ENCODE peak calls at places on chromosomes 12 and 14, in seven cellular contexts. One of them, this sample, is unnamed.

GRCh38 chr12:14024589-14024988 is 43.2 kb upstream of the GRIN2B start:
- DNase-seq in HCT116: no peak
- DNase-seq in progenitor cell of endocrine pancreas: no peak
- DNase-seq in AG10803: no peak
- DNase-seq in PC-3: no peak
- DNase-seq in mesothelial cell of epicardium: no peak
- DNase-seq in colonic mucosa: no peak
- DNase-seq in this sample: no peak

GRCh38 chr12:6883683-6884082 is 10.6 kb upstream of the SPSB2 start:
- DNase-seq in HCT116: no peak
- DNase-seq in progenitor cell of endocrine pancreas: no peak
- DNase-seq in AG10803: no peak
- DNase-seq in PC-3: no peak
- DNase-seq in mesothelial cell of epicardium: no peak
- DNase-seq in colonic mucosa: no peak
- DNase-seq in this sample: no peak

GRCh38 chr14:22918519-22918808 is 485 bp downstream of the RBM23 start:
- DNase-seq in HCT116: no peak
- DNase-seq in progenitor cell of endocrine pancreas: peak
- DNase-seq in AG10803: no peak
- DNase-seq in PC-3: no peak
- DNase-seq in mesothelial cell of epicardium: no peak
- DNase-seq in colonic mucosa: no peak
- DNase-seq in this sample: peak

GRCh38 chr12:18068355-18068754 is 21.6 kb downstream of the RERGL start:
- DNase-seq in HCT116: no peak
- DNase-seq in progenitor cell of endocrine pancreas: no peak
- DNase-seq in AG10803: no peak
- DNase-seq in PC-3: no peak
- DNase-seq in mesothelial cell of epicardium: no peak
- DNase-seq in colonic mucosa: no peak
- DNase-seq in this sample: no peak

GRCh38 chr14:77032483-77032853 is 4.0 kb upstream of the IRF2BPL start:
- DNase-seq in HCT116: no peak
- DNase-seq in progenitor cell of endocrine pancreas: no peak
- DNase-seq in AG10803: no peak
- DNase-seq in PC-3: no peak
- DNase-seq in mesothelial cell of epicardium: no peak
- DNase-seq in colonic mucosa: no peak
- DNase-seq in this sample: no peak

GRCh38 chr14:32694795-32695449 is 243.8 kb upstream of the NPAS3 start:
- DNase-seq in HCT116: no peak
- DNase-seq in progenitor cell of endocrine pancreas: no peak
- DNase-seq in AG10803: no peak
- DNase-seq in PC-3: no peak
- DNase-seq in mesothelial cell of epicardium: no peak
- DNase-seq in colonic mucosa: no peak
- DNase-seq in this sample: no peak

GRCh38 chr12:130181211-130181610 is 18.9 kb downstream of the FZD10 start:
- DNase-seq in HCT116: no peak
- DNase-seq in progenitor cell of endocrine pancreas: no peak
- DNase-seq in AG10803: no peak
- DNase-seq in PC-3: no peak
- DNase-seq in mesothelial cell of epicardium: no peak
- DNase-seq in colonic mucosa: no peak
- DNase-seq in this sample: no peak

GRCh38 chr12:86193931-86194330 is 62.3 kb downstream of the MGAT4C start:
- DNase-seq in HCT116: no peak
- DNase-seq in progenitor cell of endocrine pancreas: no peak
- DNase-seq in AG10803: no peak
- DNase-seq in PC-3: peak
- DNase-seq in mesothelial cell of epicardium: no peak
- DNase-seq in colonic mucosa: no peak
- DNase-seq in this sample: no peak

GRCh38 chr14:77708749-77709148 is 846 bp downstream of the SLIRP start:
- DNase-seq in HCT116: no peak
- DNase-seq in progenitor cell of endocrine pancreas: no peak
- DNase-seq in AG10803: no peak
- DNase-seq in PC-3: no peak
- DNase-seq in mesothelial cell of epicardium: no peak
- DNase-seq in colonic mucosa: no peak
- DNase-seq in this sample: no peak

GRCh38 chr14:92309968-92310367 is 13.0 kb upstream of the SLC24A4 start:
- DNase-seq in HCT116: no peak
- DNase-seq in progenitor cell of endocrine pancreas: no peak
- DNase-seq in AG10803: no peak
- DNase-seq in PC-3: no peak
- DNase-seq in mesothelial cell of epicardium: no peak
- DNase-seq in colonic mucosa: no peak
- DNase-seq in this sample: no peak

GRCh38 chr12:94092516-94093241 is 55.7 kb upstream of the PLXNC1 start:
- DNase-seq in HCT116: no peak
- DNase-seq in progenitor cell of endocrine pancreas: no peak
- DNase-seq in AG10803: peak
- DNase-seq in PC-3: peak
- DNase-seq in mesothelial cell of epicardium: no peak
- DNase-seq in colonic mucosa: no peak
- DNase-seq in this sample: no peak

GRCh38 chr12:91139981-91140659 is 28.8 kb upstream of the LUM start:
- DNase-seq in HCT116: no peak
- DNase-seq in progenitor cell of endocrine pancreas: no peak
- DNase-seq in AG10803: peak
- DNase-seq in PC-3: peak
- DNase-seq in mesothelial cell of epicardium: no peak
- DNase-seq in colonic mucosa: no peak
- DNase-seq in this sample: no peak

GRCh38 chr12:16610006-16610520 is 4.1 kb upstream of the LMO3 start:
- DNase-seq in HCT116: no peak
- DNase-seq in progenitor cell of endocrine pancreas: no peak
- DNase-seq in AG10803: no peak
- DNase-seq in PC-3: no peak
- DNase-seq in mesothelial cell of epicardium: no peak
- DNase-seq in colonic mucosa: no peak
- DNase-seq in this sample: no peak

GRCh38 chr14:101008196-101008595 is 104.7 kb upstream of the RTL1 start:
- DNase-seq in HCT116: no peak
- DNase-seq in progenitor cell of endocrine pancreas: no peak
- DNase-seq in AG10803: no peak
- DNase-seq in PC-3: no peak
- DNase-seq in mesothelial cell of epicardium: no peak
- DNase-seq in colonic mucosa: no peak
- DNase-seq in this sample: no peak

GRCh38 chr12:75437564-75437963 is 43.0 kb upstream of the GLIPR1 start:
- DNase-seq in HCT116: no peak
- DNase-seq in progenitor cell of endocrine pancreas: no peak
- DNase-seq in AG10803: peak
- DNase-seq in PC-3: peak
- DNase-seq in mesothelial cell of epicardium: no peak
- DNase-seq in colonic mucosa: no peak
- DNase-seq in this sample: no peak

GRCh38 chr14:72692678-72693077 is 201.2 kb downstream of the DPF3 start:
- DNase-seq in HCT116: no peak
- DNase-seq in progenitor cell of endocrine pancreas: peak
- DNase-seq in AG10803: no peak
- DNase-seq in PC-3: no peak
- DNase-seq in mesothelial cell of epicardium: no peak
- DNase-seq in colonic mucosa: no peak
- DNase-seq in this sample: peak

GRCh38 chr12:53102883-53103807 is at the start of gene SOAT2:
- DNase-seq in HCT116: no peak
- DNase-seq in progenitor cell of endocrine pancreas: no peak
- DNase-seq in AG10803: no peak
- DNase-seq in PC-3: no peak
- DNase-seq in mesothelial cell of epicardium: no peak
- DNase-seq in colonic mucosa: peak
- DNase-seq in this sample: no peak

GRCh38 chr14:96364911-96365310 is 1.6 kb downstream of the GSKIP start:
- DNase-seq in HCT116: no peak
- DNase-seq in progenitor cell of endocrine pancreas: no peak
- DNase-seq in AG10803: no peak
- DNase-seq in PC-3: no peak
- DNase-seq in mesothelial cell of epicardium: no peak
- DNase-seq in colonic mucosa: no peak
- DNase-seq in this sample: no peak

GRCh38 chr12:562634-563033 is 100.6 kb downstream of the NINJ2 start:
- DNase-seq in HCT116: no peak
- DNase-seq in progenitor cell of endocrine pancreas: no peak
- DNase-seq in AG10803: no peak
- DNase-seq in PC-3: no peak
- DNase-seq in mesothelial cell of epicardium: no peak
- DNase-seq in colonic mucosa: no peak
- DNase-seq in this sample: no peak

GRCh38 chr12:109827566-109828550 is 5.3 kb downstream of the TRPV4 start:
- DNase-seq in HCT116: no peak
- DNase-seq in progenitor cell of endocrine pancreas: no peak
- DNase-seq in AG10803: no peak
- DNase-seq in PC-3: no peak
- DNase-seq in mesothelial cell of epicardium: no peak
- DNase-seq in colonic mucosa: peak
- DNase-seq in this sample: peak

DNA sequence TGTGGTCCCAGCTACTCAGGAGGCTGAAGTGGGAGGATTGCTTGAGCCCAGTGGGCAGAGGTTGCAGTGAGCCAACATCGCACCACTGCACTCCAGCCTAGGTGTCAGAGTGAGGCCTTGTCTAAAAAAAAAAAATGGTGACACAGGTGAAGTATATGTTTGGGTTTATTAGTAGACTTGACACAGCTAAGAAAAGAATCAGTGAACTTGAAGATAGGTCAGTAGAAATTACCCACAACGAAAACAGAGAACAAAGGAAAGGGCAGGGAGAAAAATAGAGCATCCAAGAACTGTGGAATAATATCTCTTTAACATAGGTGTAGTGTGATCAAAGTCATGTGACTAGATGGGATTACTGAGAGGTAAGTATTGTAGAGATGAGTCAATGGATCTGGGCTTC is 23.7 kb downstream of the ATF1 start:
- DNase-seq in HCT116: no peak
- DNase-seq in progenitor cell of endocrine pancreas: no peak
- DNase-seq in AG10803: no peak
- DNase-seq in PC-3: no peak
- DNase-seq in mesothelial cell of epicardium: no peak
- DNase-seq in colonic mucosa: no peak
- DNase-seq in this sample: no peak
- TF ChIP-seq CTCF in HCT116: no peak
- TF ChIP-seq CTCF in progenitor cell of endocrine pancreas: no peak
- TF ChIP-seq CTCF in AG10803: no peak
- TF ChIP-seq CTCF in PC-3: no peak
- TF ChIP-seq CTCF in mesothelial cell of epicardium: no peak
- TF ChIP-seq CTCF in colonic mucosa: no peak
- TF ChIP-seq CTCF in this sample: no peak

DNA sequence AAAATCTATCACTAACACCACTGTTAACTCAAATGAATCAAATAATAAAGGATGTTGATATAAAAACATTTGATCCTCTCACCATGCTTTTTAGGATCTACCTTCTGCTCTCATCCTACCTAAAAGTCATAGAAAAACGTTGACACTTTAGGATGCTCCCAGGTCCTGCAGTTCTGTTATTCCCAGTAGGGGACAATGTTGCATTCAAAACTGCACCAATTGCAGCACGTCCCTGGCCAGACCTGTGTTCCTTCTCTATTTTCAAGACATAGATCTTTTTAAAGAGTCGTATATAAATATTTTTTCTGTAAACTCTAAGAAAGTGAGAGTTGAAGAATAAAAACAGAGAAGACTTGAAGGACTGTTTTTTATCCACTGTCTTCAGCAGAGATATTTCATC is 8.8 kb downstream of the AICDA start:
- DNase-seq in HCT116: no peak
- DNase-seq in progenitor cell of endocrine pancreas: no peak
- DNase-seq in AG10803: no peak
- DNase-seq in PC-3: no peak
- DNase-seq in mesothelial cell of epicardium: no peak
- DNase-seq in colonic mucosa: no peak
- DNase-seq in this sample: no peak
- TF ChIP-seq CTCF in HCT116: peak
- TF ChIP-seq CTCF in progenitor cell of endocrine pancreas: peak
- TF ChIP-seq CTCF in AG10803: no peak
- TF ChIP-seq CTCF in PC-3: no peak
- TF ChIP-seq CTCF in mesothelial cell of epicardium: no peak
- TF ChIP-seq CTCF in colonic mucosa: no peak
- TF ChIP-seq CTCF in this sample: no peak

GRCh38 chr12:3164454-3165310 is 87.5 kb downstream of the TSPAN9 start:
- DNase-seq in HCT116: no peak
- DNase-seq in progenitor cell of endocrine pancreas: no peak
- DNase-seq in AG10803: no peak
- DNase-seq in PC-3: no peak
- DNase-seq in mesothelial cell of epicardium: no peak
- DNase-seq in colonic mucosa: no peak
- DNase-seq in this sample: no peak
- TF ChIP-seq CTCF in HCT116: no peak
- TF ChIP-seq CTCF in progenitor cell of endocrine pancreas: no peak
- TF ChIP-seq CTCF in AG10803: no peak
- TF ChIP-seq CTCF in PC-3: no peak
- TF ChIP-seq CTCF in mesothelial cell of epicardium: no peak
- TF ChIP-seq CTCF in colonic mucosa: no peak
- TF ChIP-seq CTCF in this sample: no peak

GRCh38 chr14:38208825-38209562 is 1.3 kb downstream of the SSTR1 start:
- DNase-seq in HCT116: no peak
- DNase-seq in progenitor cell of endocrine pancreas: peak
- DNase-seq in AG10803: peak
- DNase-seq in PC-3: no peak
- DNase-seq in mesothelial cell of epicardium: peak
- DNase-seq in colonic mucosa: peak
- DNase-seq in this sample: peak
- TF ChIP-seq CTCF in HCT116: no peak
- TF ChIP-seq CTCF in progenitor cell of endocrine pancreas: peak
- TF ChIP-seq CTCF in AG10803: peak
- TF ChIP-seq CTCF in PC-3: no peak
- TF ChIP-seq CTCF in mesothelial cell of epicardium: no peak
- TF ChIP-seq CTCF in colonic mucosa: no peak
- TF ChIP-seq CTCF in this sample: no peak

GRCh38 chr12:119786539-119786938 is 90.6 kb downstream of the CIT start:
- DNase-seq in HCT116: no peak
- DNase-seq in progenitor cell of endocrine pancreas: no peak
- DNase-seq in AG10803: no peak
- DNase-seq in PC-3: no peak
- DNase-seq in mesothelial cell of epicardium: no peak
- DNase-seq in colonic mucosa: no peak
- DNase-seq in this sample: no peak

GRCh38 chr12:119781804-119782203 is 95.3 kb downstream of the CIT start:
- DNase-seq in HCT116: no peak
- DNase-seq in progenitor cell of endocrine pancreas: no peak
- DNase-seq in AG10803: no peak
- DNase-seq in PC-3: no peak
- DNase-seq in mesothelial cell of epicardium: no peak
- DNase-seq in colonic mucosa: no peak
- DNase-seq in this sample: no peak

GRCh38 chr12:119780786-119781434 is 96.2 kb downstream of the CIT start:
- DNase-seq in HCT116: peak
- DNase-seq in progenitor cell of endocrine pancreas: peak
- DNase-seq in AG10803: peak
- DNase-seq in PC-3: peak
- DNase-seq in mesothelial cell of epicardium: no peak
- DNase-seq in colonic mucosa: peak
- DNase-seq in this sample: peak

GRCh38 chr12:119783787-119784186 is 93.3 kb downstream of the CIT start:
- DNase-seq in HCT116: no peak
- DNase-seq in progenitor cell of endocrine pancreas: no peak
- DNase-seq in AG10803: no peak
- DNase-seq in PC-3: no peak
- DNase-seq in mesothelial cell of epicardium: no peak
- DNase-seq in colonic mucosa: no peak
- DNase-seq in this sample: no peak

GRCh38 chr12:119784673-119785072 is 92.4 kb downstream of the CIT start:
- DNase-seq in HCT116: no peak
- DNase-seq in progenitor cell of endocrine pancreas: no peak
- DNase-seq in AG10803: no peak
- DNase-seq in PC-3: no peak
- DNase-seq in mesothelial cell of epicardium: no peak
- DNase-seq in colonic mucosa: no peak
- DNase-seq in this sample: no peak
- TF ChIP-seq CTCF in HCT116: no peak
- TF ChIP-seq CTCF in progenitor cell of endocrine pancreas: no peak
- TF ChIP-seq CTCF in AG10803: no peak
- TF ChIP-seq CTCF in PC-3: no peak
- TF ChIP-seq CTCF in mesothelial cell of epicardium: no peak
- TF ChIP-seq CTCF in colonic mucosa: no peak
- TF ChIP-seq CTCF in this sample: no peak

This sample was measured in Calu3.